ENCODE peak calls at places on chromosomes 2 and 18, in ten cellular contexts. One of them, this sample, is unnamed.

GRCh38 chr18:28115149-28115550 is 61.8 kb downstream of the CDH2 start:
- DNase-seq in sigmoid colon: no peak
- DNase-seq in progenitor cell of endocrine pancreas: no peak
- DNase-seq in Caco-2: no peak
- DNase-seq in cardiac muscle cell: peak; percentile 82
- DNase-seq in uterus: no peak
- DNase-seq in neural progenitor cell: no peak
- DNase-seq in transverse colon: no peak
- DNase-seq in epithelial cell of esophagus: peak; percentile 55
- DNase-seq in nephron progenitor cell: no peak
- DNase-seq in this sample: no peak

GRCh38 chr2:18446715-18447114 is 113.7 kb downstream of the RDH14 start:
- DNase-seq in sigmoid colon: no peak
- DNase-seq in progenitor cell of endocrine pancreas: no peak
- DNase-seq in Caco-2: no peak
- DNase-seq in cardiac muscle cell: peak; percentile 16
- DNase-seq in uterus: no peak
- DNase-seq in neural progenitor cell: no peak
- DNase-seq in transverse colon: no peak
- DNase-seq in epithelial cell of esophagus: no peak
- DNase-seq in nephron progenitor cell: no peak
- DNase-seq in this sample: no peak

GRCh38 chr2:74847075-74847858 is 13.3 kb downstream of the HK2 start:
- DNase-seq in sigmoid colon: no peak
- DNase-seq in progenitor cell of endocrine pancreas: no peak
- DNase-seq in Caco-2: no peak
- DNase-seq in cardiac muscle cell: peak; percentile 52
- DNase-seq in uterus: no peak
- DNase-seq in neural progenitor cell: no peak
- DNase-seq in transverse colon: no peak
- DNase-seq in epithelial cell of esophagus: peak; percentile 83
- DNase-seq in nephron progenitor cell: no peak
- DNase-seq in this sample: no peak

GRCh38 chr2:7634370-7634769 is 717.2 kb downstream of the RNF144A start:
- DNase-seq in sigmoid colon: no peak
- DNase-seq in progenitor cell of endocrine pancreas: no peak
- DNase-seq in Caco-2: no peak
- DNase-seq in cardiac muscle cell: no peak
- DNase-seq in uterus: no peak
- DNase-seq in neural progenitor cell: no peak
- DNase-seq in transverse colon: no peak
- DNase-seq in epithelial cell of esophagus: no peak
- DNase-seq in nephron progenitor cell: no peak
- DNase-seq in this sample: no peak

GRCh38 chr2:60324536-60324935 is 228.9 kb downstream of the BCL11A start:
- DNase-seq in sigmoid colon: no peak
- DNase-seq in progenitor cell of endocrine pancreas: no peak
- DNase-seq in Caco-2: no peak
- DNase-seq in cardiac muscle cell: no peak
- DNase-seq in uterus: no peak
- DNase-seq in neural progenitor cell: no peak
- DNase-seq in transverse colon: no peak
- DNase-seq in epithelial cell of esophagus: no peak
- DNase-seq in nephron progenitor cell: no peak
- DNase-seq in this sample: no peak

GRCh38 chr2:161370981-161371380 is 45.1 kb upstream of the TBR1 start:
- DNase-seq in sigmoid colon: no peak
- DNase-seq in progenitor cell of endocrine pancreas: no peak
- DNase-seq in Caco-2: no peak
- DNase-seq in cardiac muscle cell: no peak
- DNase-seq in uterus: no peak
- DNase-seq in neural progenitor cell: no peak
- DNase-seq in transverse colon: no peak
- DNase-seq in epithelial cell of esophagus: no peak
- DNase-seq in nephron progenitor cell: no peak
- DNase-seq in this sample: no peak

GRCh38 chr2:7333189-7333588 is 416.0 kb downstream of the RNF144A start:
- DNase-seq in sigmoid colon: no peak
- DNase-seq in progenitor cell of endocrine pancreas: no peak
- DNase-seq in Caco-2: no peak
- DNase-seq in cardiac muscle cell: no peak
- DNase-seq in uterus: no peak
- DNase-seq in neural progenitor cell: no peak
- DNase-seq in transverse colon: no peak
- DNase-seq in epithelial cell of esophagus: peak; percentile 3
- DNase-seq in nephron progenitor cell: no peak
- DNase-seq in this sample: no peak

GRCh38 chr2:186780701-186781316 is 68.2 kb downstream of the ZSWIM2 start:
- DNase-seq in sigmoid colon: no peak
- DNase-seq in progenitor cell of endocrine pancreas: no peak
- DNase-seq in Caco-2: peak; percentile 63
- DNase-seq in cardiac muscle cell: peak; percentile 40
- DNase-seq in uterus: no peak
- DNase-seq in neural progenitor cell: peak; percentile 70
- DNase-seq in transverse colon: no peak
- DNase-seq in epithelial cell of esophagus: peak; percentile 57
- DNase-seq in nephron progenitor cell: no peak
- DNase-seq in this sample: no peak

GRCh38 chr2:71831208-71831577 is 316.5 kb downstream of the CYP26B1 start:
- DNase-seq in sigmoid colon: no peak
- DNase-seq in progenitor cell of endocrine pancreas: no peak
- DNase-seq in Caco-2: no peak
- DNase-seq in cardiac muscle cell: peak; percentile 62
- DNase-seq in uterus: no peak
- DNase-seq in neural progenitor cell: no peak
- DNase-seq in transverse colon: no peak
- DNase-seq in epithelial cell of esophagus: peak; percentile 24
- DNase-seq in nephron progenitor cell: no peak
- DNase-seq in this sample: no peak

DNA sequence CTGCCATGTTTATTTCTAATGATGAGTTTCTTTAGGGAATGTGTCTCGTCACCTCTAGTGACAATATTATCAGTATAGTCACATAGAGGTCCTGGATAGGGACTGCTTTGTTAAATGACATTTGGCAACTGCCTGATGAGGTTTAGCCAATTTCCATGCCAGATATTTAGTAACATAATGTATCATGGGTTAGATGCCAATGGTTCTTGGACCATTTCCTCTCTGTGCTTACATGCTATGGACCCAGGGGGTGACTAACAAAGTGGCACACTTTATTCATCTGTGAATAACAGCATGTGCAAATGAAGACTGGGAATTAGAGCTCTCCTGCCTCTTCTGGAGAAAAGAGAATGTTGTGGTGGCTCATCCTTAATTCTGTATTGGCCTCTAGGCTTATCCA is 56.2 kb upstream of the RAB27B start:
- DNase-seq in sigmoid colon: no peak
- DNase-seq in progenitor cell of endocrine pancreas: no peak
- DNase-seq in Caco-2: no peak
- DNase-seq in cardiac muscle cell: no peak
- DNase-seq in uterus: no peak
- DNase-seq in neural progenitor cell: no peak
- DNase-seq in transverse colon: no peak
- DNase-seq in epithelial cell of esophagus: no peak
- DNase-seq in nephron progenitor cell: no peak
- DNase-seq in this sample: no peak
- TF ChIP-seq CTCF in sigmoid colon: no peak
- TF ChIP-seq CTCF in progenitor cell of endocrine pancreas: no peak
- TF ChIP-seq CTCF in Caco-2: no peak
- TF ChIP-seq CTCF in cardiac muscle cell: no peak
- TF ChIP-seq CTCF in uterus: no peak
- TF ChIP-seq CTCF in neural progenitor cell: no peak
- TF ChIP-seq CTCF in transverse colon: no peak
- TF ChIP-seq CTCF in epithelial cell of esophagus: no peak
- TF ChIP-seq CTCF in nephron progenitor cell: no peak
- TF ChIP-seq CTCF in this sample: no peak

GRCh38 chr2:36511858-36512630 is 85.9 kb downstream of the FEZ2 start:
- DNase-seq in sigmoid colon: no peak
- DNase-seq in progenitor cell of endocrine pancreas: no peak
- DNase-seq in Caco-2: no peak
- DNase-seq in cardiac muscle cell: no peak
- DNase-seq in uterus: no peak
- DNase-seq in neural progenitor cell: no peak
- DNase-seq in transverse colon: no peak
- DNase-seq in epithelial cell of esophagus: no peak
- DNase-seq in nephron progenitor cell: no peak
- DNase-seq in this sample: no peak

GRCh38 chr2:36512705-36513104 is 85.3 kb downstream of the FEZ2 start:
- DNase-seq in sigmoid colon: no peak
- DNase-seq in progenitor cell of endocrine pancreas: no peak
- DNase-seq in Caco-2: no peak
- DNase-seq in cardiac muscle cell: no peak
- DNase-seq in uterus: no peak
- DNase-seq in neural progenitor cell: no peak
- DNase-seq in transverse colon: no peak
- DNase-seq in epithelial cell of esophagus: no peak
- DNase-seq in nephron progenitor cell: no peak
- DNase-seq in this sample: no peak

GRCh38 chr2:36509077-36509476 is 88.9 kb downstream of the FEZ2 start:
- DNase-seq in sigmoid colon: no peak
- DNase-seq in progenitor cell of endocrine pancreas: no peak
- DNase-seq in Caco-2: no peak
- DNase-seq in cardiac muscle cell: no peak
- DNase-seq in uterus: no peak
- DNase-seq in neural progenitor cell: no peak
- DNase-seq in transverse colon: no peak
- DNase-seq in epithelial cell of esophagus: no peak
- DNase-seq in nephron progenitor cell: no peak
- DNase-seq in this sample: no peak

GRCh38 chr2:36502081-36502480 is 95.9 kb downstream of the FEZ2 start:
- DNase-seq in sigmoid colon: no peak
- DNase-seq in progenitor cell of endocrine pancreas: no peak
- DNase-seq in Caco-2: peak; percentile 87
- DNase-seq in cardiac muscle cell: peak; percentile 44
- DNase-seq in uterus: no peak
- DNase-seq in neural progenitor cell: no peak
- DNase-seq in transverse colon: no peak
- DNase-seq in epithelial cell of esophagus: no peak
- DNase-seq in nephron progenitor cell: no peak
- DNase-seq in this sample: no peak

DNA sequence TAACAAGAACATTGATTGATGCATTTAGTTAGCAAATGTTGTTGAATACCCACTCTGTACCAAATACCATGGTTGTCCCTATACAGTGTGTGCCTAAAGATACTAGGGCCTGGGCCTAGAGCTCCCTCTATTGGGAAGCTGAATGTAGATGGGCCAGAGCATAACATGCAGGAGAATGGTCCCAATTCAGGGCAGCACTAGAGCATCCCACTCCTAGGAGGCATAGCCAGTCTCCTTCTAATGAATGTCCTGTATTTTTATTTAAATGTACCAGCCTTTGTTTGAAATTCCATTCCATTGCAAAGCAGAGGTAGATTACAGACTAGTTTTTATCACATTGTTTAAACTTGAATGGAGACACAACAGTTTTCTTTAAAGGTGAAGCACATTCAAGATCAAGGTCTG is 90.6 kb downstream of the FEZ2 start:
- DNase-seq in sigmoid colon: no peak
- DNase-seq in progenitor cell of endocrine pancreas: peak; percentile 19
- DNase-seq in Caco-2: peak; percentile 79
- DNase-seq in cardiac muscle cell: peak; percentile 81
- DNase-seq in uterus: peak; percentile 42
- DNase-seq in neural progenitor cell: peak; percentile 80
- DNase-seq in transverse colon: peak; percentile 47
- DNase-seq in epithelial cell of esophagus: peak; percentile 65
- DNase-seq in nephron progenitor cell: peak; percentile 33
- DNase-seq in this sample: no peak
- TF ChIP-seq CTCF in sigmoid colon: peak; percentile 61
- TF ChIP-seq CTCF in progenitor cell of endocrine pancreas: peak; percentile 68
- TF ChIP-seq CTCF in Caco-2: peak; percentile 89
- TF ChIP-seq CTCF in cardiac muscle cell: peak; percentile 96
- TF ChIP-seq CTCF in uterus: peak; percentile 70
- TF ChIP-seq CTCF in neural progenitor cell: peak; percentile 83
- TF ChIP-seq CTCF in transverse colon: peak; percentile 52
- TF ChIP-seq CTCF in epithelial cell of esophagus: peak; percentile 93
- TF ChIP-seq CTCF in nephron progenitor cell: peak; percentile 63
- TF ChIP-seq CTCF in this sample: no peak

DNA sequence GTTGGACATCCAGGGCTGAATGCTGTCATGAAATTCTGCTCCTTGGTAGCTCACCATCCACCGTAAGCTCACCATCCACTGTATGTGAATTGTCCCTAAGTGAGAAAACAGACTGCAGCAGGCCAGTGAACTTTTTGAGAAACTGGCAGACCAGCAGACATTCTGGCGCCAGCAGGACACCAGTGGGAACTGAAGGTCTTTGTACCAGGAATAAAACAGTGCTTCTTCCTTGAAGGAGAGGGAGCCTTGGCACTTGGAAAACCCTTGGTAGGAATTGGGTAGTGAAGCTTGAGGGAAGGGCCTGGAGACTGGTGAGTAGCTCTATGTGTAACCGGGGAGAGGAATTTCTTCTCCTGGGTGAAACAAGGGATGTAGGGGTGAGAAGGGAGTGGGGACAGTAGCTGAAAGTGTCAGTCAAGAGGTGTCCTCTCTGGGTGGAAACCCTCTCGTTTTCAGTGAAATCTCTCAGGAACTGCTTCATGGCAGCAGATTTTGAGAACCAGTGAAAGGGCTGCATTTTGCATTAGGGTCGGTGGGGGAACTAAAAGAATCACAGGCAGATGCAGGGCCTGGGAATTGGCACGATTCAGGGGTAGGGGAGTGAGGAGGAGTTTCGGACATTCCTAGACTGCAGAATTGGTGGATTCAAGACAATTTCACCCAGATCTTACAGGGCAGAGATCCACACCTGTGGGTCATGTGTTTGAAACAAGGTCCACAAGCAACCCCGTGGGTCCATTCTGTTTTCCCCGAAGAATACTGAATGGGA is 131.4 kb upstream of the DLX2 start:
- DNase-seq in sigmoid colon: no peak
- DNase-seq in progenitor cell of endocrine pancreas: no peak
- DNase-seq in Caco-2: no peak
- DNase-seq in cardiac muscle cell: no peak
- DNase-seq in uterus: no peak
- DNase-seq in neural progenitor cell: no peak
- DNase-seq in transverse colon: no peak
- DNase-seq in epithelial cell of esophagus: no peak
- DNase-seq in nephron progenitor cell: no peak
- DNase-seq in this sample: no peak
- TF ChIP-seq CTCF in sigmoid colon: no peak
- TF ChIP-seq CTCF in progenitor cell of endocrine pancreas: no peak
- TF ChIP-seq CTCF in Caco-2: no peak
- TF ChIP-seq CTCF in cardiac muscle cell: no peak
- TF ChIP-seq CTCF in uterus: no peak
- TF ChIP-seq CTCF in neural progenitor cell: no peak
- TF ChIP-seq CTCF in transverse colon: peak; percentile 20
- TF ChIP-seq CTCF in epithelial cell of esophagus: no peak
- TF ChIP-seq CTCF in nephron progenitor cell: no peak
- TF ChIP-seq CTCF in this sample: no peak

DNA sequence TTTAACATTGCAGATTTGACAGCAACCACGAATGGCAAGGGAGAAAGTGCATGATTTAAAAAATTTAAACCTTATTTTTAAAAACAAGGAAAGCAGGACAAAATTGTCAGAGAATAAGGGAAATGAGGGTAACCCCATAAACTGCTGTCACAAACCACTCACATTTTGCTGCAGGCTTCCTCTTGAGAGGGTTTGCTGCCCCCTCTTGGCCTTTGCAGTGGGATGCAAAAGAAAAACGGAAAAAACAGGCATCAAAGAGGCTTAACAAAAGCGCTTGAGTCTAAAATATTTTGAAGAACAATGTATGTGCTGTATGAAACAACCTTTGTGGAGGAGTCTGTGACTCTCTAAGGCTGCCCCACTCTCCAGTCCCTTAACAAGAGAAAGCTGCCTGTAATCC is 91.6 kb downstream of the TMX3 start:
- DNase-seq in sigmoid colon: peak; percentile 66
- DNase-seq in progenitor cell of endocrine pancreas: peak; percentile 39
- DNase-seq in Caco-2: peak; percentile 28
- DNase-seq in cardiac muscle cell: peak; percentile 86
- DNase-seq in uterus: no peak
- DNase-seq in neural progenitor cell: peak; percentile 79
- DNase-seq in transverse colon: no peak
- DNase-seq in epithelial cell of esophagus: peak; percentile 74
- DNase-seq in nephron progenitor cell: peak; percentile 50
- DNase-seq in this sample: no peak
- TF ChIP-seq CTCF in sigmoid colon: peak; percentile 53
- TF ChIP-seq CTCF in progenitor cell of endocrine pancreas: peak; percentile 96
- TF ChIP-seq CTCF in Caco-2: peak; percentile 59
- TF ChIP-seq CTCF in cardiac muscle cell: peak; percentile 92
- TF ChIP-seq CTCF in uterus: peak; percentile 54
- TF ChIP-seq CTCF in neural progenitor cell: peak; percentile 95
- TF ChIP-seq CTCF in transverse colon: peak; percentile 20
- TF ChIP-seq CTCF in epithelial cell of esophagus: peak; percentile 86
- TF ChIP-seq CTCF in nephron progenitor cell: peak; percentile 81
- TF ChIP-seq CTCF in this sample: no peak

This sample was measured in lower leg skin.